ENCODE peak calls at places on chromosomes 3 and 15, in ten cellular contexts. W, P, C, D, X, Y, B, S, V and R are unnamed samples.

GRCh38 chr3:9994086-9994844 is 7.6 kb upstream of the EMC3 start:
- DNase-seq in V (no peak), Y (no peak), W (no peak), C (no peak), X (no peak), S (no peak), D (no peak), P (no peak), B (no peak), R (no peak)

GRCh38 chr3:11705049-11705448 is 61.3 kb upstream of the VGLL4 start:
- DNase-seq in S (no peak), V (no peak), Y (peak), W (peak), X (no peak), B (no peak), P (no peak), C (no peak), D (no peak), R (no peak)

GRCh38 chr15:33330931-33331330 is 20.2 kb downstream of the RYR3 start:
- DNase-seq in Y (no peak), V (peak), W (peak), S (no peak), C (no peak), B (no peak), P (no peak), X (no peak), D (no peak), R (no peak)

GRCh38 chr3:195956577-195956976 is 48.2 kb upstream of the TNK2 start:
- DNase-seq in D (no peak), X (no peak), W (no peak), C (no peak), S (no peak), Y (no peak), V (no peak), B (no peak), P (no peak), R (no peak)

GRCh38 chr3:59482684-59483083 is 432.9 kb upstream of the CFAP20DC start:
- DNase-seq in W (no peak), P (no peak), D (no peak), B (no peak), V (no peak), Y (no peak), S (no peak), C (no peak), X (no peak), R (no peak)

GRCh38 chr15:92669432-92669831 is 13.9 kb upstream of the FAM174B start:
- DNase-seq in W (no peak), B (no peak), S (no peak), V (no peak), P (no peak), Y (no peak), X (no peak), D (no peak), C (no peak), R (no peak)

GRCh38 chr3:159762238-159762637 is 226.4 kb upstream of the IL12A start:
- DNase-seq in S (no peak), V (no peak), Y (peak), D (no peak), B (no peak), X (no peak), C (no peak), W (no peak), P (peak), R (no peak)

GRCh38 chr3:155853214-155854146 is 747 bp downstream of the SLC33A1 start:
- DNase-seq in D (no peak), Y (peak), S (peak), V (peak), B (peak), W (peak), P (no peak), X (no peak), C (no peak), R (peak)

GRCh38 chr3:138824114-138824506 is 10.6 kb downstream of the PIK3CB start:
- DNase-seq in Y (no peak), W (no peak), B (no peak), P (no peak), V (no peak), D (no peak), X (no peak), S (no peak), C (no peak), R (no peak)

GRCh38 chr3:184050217-184050847 is 2.5 kb upstream of the HTR3C start:
- DNase-seq in X (no peak), W (peak), P (no peak), C (no peak), S (no peak), Y (no peak), D (no peak), V (no peak), B (peak), R (no peak)

GRCh38 chr15:52368402-52368801 is 72.8 kb upstream of the MYO5C start:
- DNase-seq in C (no peak), W (no peak), B (no peak), Y (no peak), X (no peak), S (no peak), V (no peak), D (no peak), P (no peak), R (no peak)

GRCh38 chr3:36991147-36991546 is 1.8 kb downstream of the EPM2AIP1 start:
- DNase-seq in D (no peak), V (no peak), P (no peak), B (no peak), S (no peak), C (no peak), W (no peak), Y (no peak), X (no peak), R (no peak)

GRCh38 chr3:4820296-4821121 is 158.7 kb upstream of the BHLHE40 start:
- DNase-seq in P (no peak), D (no peak), B (no peak), X (no peak), S (peak), V (no peak), C (no peak), W (no peak), Y (no peak), R (no peak)

GRCh38 chr3:1183320-1184048 is 90.7 kb downstream of the CNTN6 start:
- DNase-seq in Y (no peak), D (no peak), C (no peak), V (no peak), B (no peak), W (no peak), P (no peak), X (no peak), S (no peak), R (no peak)

GRCh38 chr15:69749797-69750196 is 297.2 kb downstream of the RPLP1 start:
- DNase-seq in W (peak), D (no peak), Y (no peak), S (no peak), V (peak), X (no peak), P (no peak), B (no peak), C (no peak), R (peak)